ENCODE peak calls at places on chromosomes 13 and 19, in ten cellular contexts. K is cardiac muscle cell, U is thoracic aorta, Y is pancreas, J is upper lobe of left lung, N is fibroblast of lung, C is psoas muscle, O is left ventricle myocardium inferior, S is A549, D is endothelial cell of umbilical vein. R is an unnamed sample.
A peak's percentile ranks its signal among the peaks of the same experiment; 100 is the strongest.

GRCh38 chr13:50123862-50124535 is 108.8 kb downstream of the KCNRG start:
- DNase-seq in K (peak; percentile 76), U (peak; percentile 81), Y (peak; percentile 72), J (peak; percentile 95), N (peak; percentile 78), C (peak; percentile 87), O (no peak), S (peak; percentile 93), D (peak; percentile 95), R (peak; percentile 67)

GRCh38 chr13:73171926-73172325 is 113.1 kb downstream of the KLF5 start:
- DNase-seq in K (peak; percentile 84), U (no peak), Y (no peak), J (no peak), N (peak; percentile 19), C (no peak), O (no peak), S (no peak), D (no peak), R (no peak)

GRCh38 chr19:9939301-9939913 is 3.1 kb upstream of the OLFM2 start:
- DNase-seq in K (peak; percentile 56), U (no peak), Y (no peak), J (no peak), N (peak; percentile 39), C (no peak), O (no peak), S (no peak), D (no peak), R (no peak)

GRCh38 chr13:107296804-107297203 is 728.9 kb upstream of the ARGLU1 start:
- DNase-seq in K (no peak), U (no peak), Y (no peak), J (no peak), N (peak; percentile 26), C (no peak), O (no peak), S (no peak), D (no peak), R (no peak)

GRCh38 chr13:107057028-107057427 is 489.1 kb upstream of the ARGLU1 start:
- DNase-seq in K (no peak), U (no peak), Y (no peak), J (no peak), N (no peak), C (no peak), O (no peak), S (no peak), D (no peak), R (no peak)

GRCh38 chr13:52141299-52141698 is 12.4 kb upstream of the NEK5 start:
- DNase-seq in K (no peak), U (no peak), Y (no peak), J (no peak), N (peak; percentile 8), C (no peak), O (no peak), S (no peak), D (no peak), R (no peak)

GRCh38 chr19:43960411-43960810 is 9.4 kb downstream of the ZNF221 start:
- DNase-seq in K (no peak), U (no peak), Y (no peak), J (no peak), N (no peak), C (no peak), O (no peak), S (no peak), D (no peak), R (no peak)

GRCh38 chr19:15649526-15649925 is 8.8 kb downstream of the CYP4F3 start:
- DNase-seq in K (no peak), U (no peak), Y (no peak), J (no peak), N (no peak), C (no peak), O (no peak), S (no peak), D (no peak), R (no peak)

GRCh38 chr19:51948979-51949378 is 21.7 kb downstream of the ZNF613 start:
- DNase-seq in K (peak; percentile 55), U (no peak), Y (no peak), J (peak; percentile 25), N (peak; percentile 75), C (no peak), O (peak; percentile 20), S (no peak), D (no peak), R (no peak)

GRCh38 chr13:99383946-99384345 is 76.7 kb upstream of the GPR183 start:
- DNase-seq in K (no peak), U (no peak), Y (no peak), J (no peak), N (no peak), C (no peak), O (no peak), S (no peak), D (no peak), R (no peak)

GRCh38 chr19:46614114-46614701 is 10.7 kb downstream of the PTGIR start:
- DNase-seq in K (peak; percentile 87), U (no peak), Y (peak; percentile 74), J (no peak), N (peak; percentile 79), C (peak; percentile 86), O (peak; percentile 86), S (peak; percentile 86), D (peak; percentile 73), R (peak; percentile 67)
- H3K4me1 ChIP-seq in K (no peaks in the 10 kb centered on the region), U (peaks cover 20% of the 10 kb centered on the region), Y (peaks cover 24% of the 10 kb centered on the region), J (peaks cover 32% of the 10 kb centered on the region), N (peaks cover 15% of the 10 kb centered on the region), C (peaks cover 17% of the 10 kb centered on the region), O (peaks cover 33% of the 10 kb centered on the region), S (peaks cover 8% of the 10 kb centered on the region), D (peaks cover 4% of the 10 kb centered on the region), R (peaks cover 10% of the 10 kb centered on the region)

GRCh38 chr13:75250526-75251183 is 231.3 kb downstream of the TBC1D4 start:
- DNase-seq in K (peak; percentile 79), U (no peak), Y (no peak), J (no peak), N (peak; percentile 86), C (no peak), O (no peak), S (no peak), D (peak; percentile 9), R (no peak)
- H3K27ac ChIP-seq in K (no peak overlapping the region), U (no peak overlapping the region), Y (no peak overlapping the region), J (no peak overlapping the region), N (no peak overlapping the region), C (no peak overlapping the region), O (peak overlapping the region; percentile 38), S (no peak overlapping the region), D (no peak overlapping the region), R (no peak overlapping the region)

GRCh38 chr13:46170268-46170667 is 11.7 kb downstream of the LCP1 start:
- DNase-seq in K (no peak), U (no peak), Y (peak; percentile 24), J (no peak), N (no peak), C (no peak), O (no peak), S (no peak), D (no peak), R (no peak)

GRCh38 chr13:46171739-46172138 is 10.2 kb downstream of the LCP1 start:
- DNase-seq in K (no peak), U (no peak), Y (no peak), J (no peak), N (no peak), C (no peak), O (no peak), S (no peak), D (no peak), R (no peak)

GRCh38 chr13:46171223-46171622 is 10.8 kb downstream of the LCP1 start:
- DNase-seq in K (no peak), U (no peak), Y (no peak), J (no peak), N (no peak), C (no peak), O (no peak), S (no peak), D (no peak), R (no peak)

GRCh38 chr13:46168818-46169217 is 13.2 kb downstream of the LCP1 start:
- DNase-seq in K (no peak), U (no peak), Y (no peak), J (no peak), N (no peak), C (no peak), O (no peak), S (no peak), D (no peak), R (no peak)

GRCh38 chr13:46170687-46171086 is 11.3 kb downstream of the LCP1 start:
- DNase-seq in K (peak; percentile 69), U (no peak), Y (no peak), J (no peak), N (peak; percentile 45), C (no peak), O (no peak), S (no peak), D (no peak), R (no peak)
- TF ChIP-seq CTCF in K (no peak), U (no peak), Y (no peak), J (no peak), N (no peak), C (no peak), O (no peak), S (no peak), D (no peak), R (no peak)

DNA sequence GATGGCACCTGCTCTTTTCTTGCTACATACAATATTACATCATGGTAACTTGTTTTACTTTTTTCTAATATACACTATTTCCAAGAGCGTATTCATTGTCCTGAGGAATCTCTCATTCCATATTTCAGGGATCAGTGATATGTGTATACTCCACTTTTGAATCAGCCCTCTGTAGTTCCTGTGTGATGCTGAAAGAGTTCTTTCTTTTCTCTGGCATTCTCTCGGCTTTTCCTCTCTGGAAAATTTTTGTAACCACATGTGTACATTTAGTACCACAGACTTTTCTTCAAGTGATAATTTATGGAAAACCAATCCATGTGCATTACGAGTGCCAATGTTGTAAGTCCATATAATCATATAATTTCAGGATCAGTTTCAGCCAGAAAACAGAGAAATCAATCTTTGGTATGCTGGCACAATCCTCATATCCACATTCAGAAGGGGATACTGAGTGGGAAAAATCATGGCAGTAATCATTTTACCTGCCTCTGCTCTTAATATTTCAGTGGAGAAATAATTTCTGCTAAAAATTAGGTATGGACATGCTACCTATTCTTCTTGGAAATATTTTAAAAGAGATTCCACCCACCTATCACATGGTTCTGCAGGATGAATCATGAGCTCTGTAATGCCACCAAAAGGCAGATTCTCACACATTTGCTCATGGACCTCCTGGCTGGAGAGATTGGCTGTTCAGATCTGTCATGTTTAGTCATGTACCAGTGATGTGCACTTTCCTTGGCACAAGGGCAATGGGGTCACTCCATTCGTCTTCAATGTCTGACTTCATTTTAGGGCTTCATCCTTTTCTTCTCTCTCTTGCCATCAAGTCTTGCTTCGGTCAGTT is 102.0 kb upstream of the MBNL2 start:
- DNase-seq in K (no peak), U (no peak), Y (no peak), J (no peak), N (no peak), C (no peak), O (no peak), S (no peak), D (no peak), R (no peak)
- H3K4me1 ChIP-seq in K (peaks cover 42% of the 10 kb centered on the region), U (peaks cover 11% of the 10 kb centered on the region), Y (peaks cover 6% of the 10 kb centered on the region), J (peaks cover 54% of the 10 kb centered on the region), N (peaks cover 10% of the 10 kb centered on the region), C (peaks cover 59% of the 10 kb centered on the region), O (peaks cover 62% of the 10 kb centered on the region), S (peaks cover 69% of the 10 kb centered on the region), D (peaks cover 37% of the 10 kb centered on the region), R (no peaks in the 10 kb centered on the region)

GRCh38 chr13:83153833-83154232 is 728.4 kb downstream of the SLITRK1 start:
- DNase-seq in K (peak; percentile 24), U (no peak), Y (no peak), J (no peak), N (no peak), C (no peak), O (no peak), S (no peak), D (no peak), R (no peak)
- H3K27ac ChIP-seq in K (no peak overlapping the region), U (no peak overlapping the region), Y (no peak overlapping the region), J (no peak overlapping the region), N (no peak overlapping the region), C (no peak overlapping the region), O (no peak overlapping the region), S (no peak overlapping the region), D (no peak overlapping the region), R (no peak overlapping the region)

R was measured in breast epithelium.